ENCODE peak calls at places on chromosomes 5 and 9, in four cellular contexts. V, I, W and J are unnamed samples.

GRCh38 chr9:103821115-103821514 is 273.0 kb upstream of the SMC2 start:
- DNase-seq in V (no peak), W (no peak), I (no peak), J (no peak)

GRCh38 chr9:116279230-116279629 is 125.6 kb downstream of the PAPPA start:
- DNase-seq in I (no peak), W (peak), V (no peak), J (no peak)

GRCh38 chr9:7961076-7961475 is 161.5 kb upstream of the DMAC1 start:
- DNase-seq in V (no peak), W (no peak), I (no peak), J (no peak)

GRCh38 chr9:120436937-120437592 is 142.9 kb downstream of the CDK5RAP2 start:
- DNase-seq in I (no peak), V (no peak), W (no peak), J (no peak)

GRCh38 chr9:127739614-127740322 is 4.7 kb upstream of the TOR2A start:
- DNase-seq in I (no peak), V (no peak), W (peak), J (no peak)

GRCh38 chr5:130151239-130151638 is 247.0 kb downstream of the CHSY3 start:
- DNase-seq in W (no peak), I (no peak), V (no peak), J (no peak)

GRCh38 chr5:154646841-154647759 is 108.1 kb upstream of the LARP1 start:
- DNase-seq in W (no peak), I (peak), V (peak), J (peak)

GRCh38 chr5:4862500-4862899 is 277.6 kb upstream of the ADAMTS16 start:
- DNase-seq in I (no peak), W (peak), V (no peak), J (no peak)

GRCh38 chr5:71957431-71957934 is 149.8 kb upstream of the MAP1B start:
- DNase-seq in V (no peak), I (no peak), W (no peak), J (no peak)

DNA sequence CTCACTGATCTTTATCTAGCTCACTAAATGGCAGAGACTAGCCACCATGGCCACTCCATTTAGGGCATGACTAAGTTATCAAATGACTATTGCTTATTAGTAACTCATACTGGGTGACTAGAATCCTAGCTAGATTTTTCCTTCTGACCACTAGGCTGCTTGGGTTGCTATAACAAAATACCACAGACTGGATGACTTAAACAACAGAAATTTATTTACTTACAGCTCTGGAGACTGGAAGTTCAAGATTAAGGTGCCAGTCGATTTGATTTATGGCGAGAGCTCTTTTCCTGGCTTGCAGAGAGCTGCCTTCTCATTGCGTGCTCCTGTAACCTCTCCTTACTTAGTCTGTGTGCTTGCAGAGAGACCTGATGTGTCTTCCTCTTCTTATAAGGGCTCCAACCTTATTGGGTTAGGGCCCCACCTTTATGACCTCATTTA is 55.0 kb upstream of the APC start:
- DNase-seq in W (no peak), V (no peak), I (no peak), J (no peak)
- TF ChIP-seq CTCF in W (no peak), V (no peak), I (no peak), J (no peak)

DNA sequence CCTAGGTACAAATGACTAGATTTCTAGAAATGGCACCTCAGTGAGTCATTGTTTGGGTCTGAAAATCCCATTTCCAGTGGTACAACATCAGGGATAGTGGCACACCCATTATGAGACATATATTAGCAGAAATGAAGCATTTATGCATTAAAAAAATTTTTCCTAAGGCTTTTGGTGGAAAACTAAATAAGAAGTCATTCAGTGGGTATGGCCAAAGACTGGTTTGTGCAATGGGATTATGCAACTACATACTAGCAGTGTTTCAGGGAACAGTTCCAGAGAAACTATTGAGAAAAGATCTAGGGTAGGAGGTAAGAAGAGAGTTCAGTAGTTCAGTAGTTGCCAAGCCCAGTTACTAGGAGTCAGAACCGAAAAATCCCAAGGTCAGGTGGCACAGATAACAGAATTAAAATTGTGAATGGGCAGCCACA is 106.5 kb upstream of the HAPLN1 start:
- DNase-seq in V (no peak), I (no peak), W (no peak), J (no peak)
- TF ChIP-seq CTCF in V (no peak), I (no peak), W (no peak), J (no peak)

GRCh38 chr9:21402387-21403247 is 6.3 kb upstream of the IFNA8 start:
- DNase-seq in I (no peak), W (peak), V (peak), J (no peak)
- TF ChIP-seq CTCF in I (no peak), W (peak), V (peak), J (no peak)

GRCh38 chr9:109371374-109371773 is 50.5 kb upstream of the EPB41L4B start:
- DNase-seq in I (no peak), W (no peak), V (no peak), J (no peak)

GRCh38 chr9:109369285-109369684 is 48.4 kb upstream of the EPB41L4B start:
- DNase-seq in I (no peak), V (no peak), W (no peak), J (no peak)

GRCh38 chr9:109372246-109372645 is 51.4 kb upstream of the EPB41L4B start:
- DNase-seq in V (no peak), I (no peak), W (no peak), J (no peak)
- TF ChIP-seq CTCF in V (no peak), I (no peak), W (no peak), J (no peak)